ENCODE peak calls at places on chromosome 11, in four cellular contexts. L is A549, E is transverse colon, S is suprapubic skin. H is an unnamed sample.

GRCh38 chr11:18471995-18472394 is 16.3 kb downstream of the LDHAL6A start:
- DNase-seq in S (no peak), E (no peak), L (no peak), H (peak; percentile 8)

GRCh38 chr11:117620131-117620530 is 176.9 kb downstream of the DSCAML1 start:
- DNase-seq in S (no peak), L (no peak), E (no peak), H (no peak)

GRCh38 chr11:65506316-65506769 is 7.5 kb downstream of the MALAT1 start:
- DNase-seq in L (no peak), S (no peak), E (no peak), H (no peak)

GRCh38 chr11:85948884-85949283 is 93.7 kb downstream of the CCDC83 start:
- DNase-seq in S (no peak), E (no peak), L (no peak), H (no peak)

GRCh38 chr11:95788921-95789505 is 569 bp downstream of the FAM76B start:
- DNase-seq in E (peak; percentile 13), S (no peak), L (peak; percentile 31), H (peak; percentile 92)

GRCh38 chr11:65591939-65592814 is 3.4 kb downstream of the KCNK7 start:
- DNase-seq in L (no peak), E (peak; percentile 60), S (no peak), H (no peak)

GRCh38 chr11:1845571-1846452 is 7.0 kb downstream of the TNNI2 start:
- DNase-seq in L (no peak), E (no peak), S (no peak), H (no peak)

GRCh38 chr11:101555366-101555765 is 28.4 kb downstream of the TRPC6 start:
- DNase-seq in E (no peak), L (no peak), S (no peak), H (no peak)

GRCh38 chr11:59267738-59268475 is 55.2 kb upstream of the MPEG1 start:
- DNase-seq in L (no peak), S (no peak), E (no peak), H (no peak)

DNA sequence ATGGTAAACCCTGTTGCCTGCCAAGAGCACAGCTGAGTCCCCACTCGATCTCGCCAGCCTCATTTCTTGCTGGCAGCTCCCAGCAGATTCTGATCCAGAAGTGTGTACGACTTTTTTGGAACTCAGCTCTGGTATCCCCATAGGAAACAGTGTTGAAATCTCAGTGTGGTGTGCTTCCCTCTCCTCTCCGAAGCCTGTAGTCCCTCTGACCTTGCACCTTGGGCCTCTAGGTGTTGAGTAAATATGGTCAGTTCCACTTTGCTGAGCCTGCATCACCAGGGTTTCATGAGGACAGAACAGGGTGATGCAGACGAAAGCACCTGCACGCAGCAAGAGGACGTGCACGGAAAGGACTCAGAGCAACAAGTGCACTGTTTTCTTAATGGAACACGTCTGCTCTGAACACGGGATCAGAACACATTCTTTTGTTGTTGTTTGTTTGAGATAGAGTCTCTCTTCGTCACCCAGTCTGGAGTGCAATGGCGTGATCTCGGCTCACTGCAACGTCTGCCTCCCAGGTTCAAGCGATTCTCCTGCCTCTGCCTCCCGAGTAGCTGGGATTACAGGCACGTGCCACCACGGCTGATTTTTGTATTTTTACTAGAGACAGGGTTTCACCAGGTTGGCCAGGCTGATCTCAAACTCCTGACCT is 3.8 kb upstream of the CPT1A start:
- DNase-seq in S (no peak), L (no peak), E (no peak), H (no peak)
- TF ChIP-seq EP300 in S (no peak), L (no peak), E (no peak), H (no peak)

DNA sequence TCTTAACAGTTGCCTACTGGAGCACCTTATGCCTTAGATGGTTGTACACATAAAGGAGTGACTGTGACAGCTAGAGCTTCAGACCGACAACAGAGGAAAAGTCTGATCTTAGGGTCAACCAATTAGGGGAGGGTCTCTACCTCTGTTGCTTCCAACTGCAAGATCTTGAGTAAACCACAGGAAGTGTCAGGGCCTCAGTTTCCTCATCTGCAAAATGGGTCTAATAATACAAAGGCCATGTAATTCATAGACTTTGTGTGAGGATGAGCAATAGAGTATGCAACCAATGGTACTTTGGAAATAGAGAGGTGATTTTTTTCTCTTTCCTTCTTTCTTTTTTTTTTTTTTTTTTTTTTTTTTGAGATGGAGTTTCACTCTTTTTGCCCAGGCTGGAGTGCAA is 16.4 kb upstream of the ANO1 start:
- DNase-seq in L (no peak), E (no peak), S (peak; percentile 20), H (peak; percentile 53)
- H3K4me1 ChIP-seq in L (no peaks in the 10 kb centered on the region), E (no peaks in the 10 kb centered on the region), S (peaks cover 19% of the 10 kb centered on the region), H (no peaks in the 10 kb centered on the region)

DNA sequence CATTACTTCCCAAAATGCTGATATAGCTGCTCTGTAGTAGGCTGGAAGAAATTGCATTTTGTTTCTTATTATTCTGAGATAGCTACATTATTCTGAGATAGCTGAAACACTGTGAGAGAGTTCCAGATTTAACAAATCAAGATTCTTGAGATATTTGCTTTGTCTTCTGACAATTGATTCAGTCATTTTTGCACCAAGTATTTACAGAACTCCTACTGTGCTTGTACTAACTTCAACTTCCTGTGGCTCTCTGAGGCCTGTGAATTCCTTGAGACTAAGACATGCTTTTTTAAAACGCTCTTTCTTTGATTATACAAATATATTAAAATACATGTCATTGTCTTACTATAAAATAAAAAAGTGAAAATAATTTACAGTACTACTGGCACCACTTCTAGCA is 52.7 kb downstream of the USP47 start:
- DNase-seq in L (no peak), S (no peak), E (no peak), H (no peak)
- TF ChIP-seq EP300 in L (no peak), S (no peak), E (no peak), H (no peak)

GRCh38 chr11:61963016-61963281 is 4.5 kb downstream of the FTH1 start:
- DNase-seq in E (peak; percentile 24), S (no peak), L (no peak), H (no peak)

GRCh38 chr11:61967177-61967923 is at the start of gene FTH1:
- DNase-seq in S (peak; percentile 96), E (peak; percentile 96), L (peak; percentile 95), H (peak; percentile 97)

GRCh38 chr11:61963282-61964057 is 4.0 kb downstream of the FTH1 start:
- DNase-seq in L (peak; percentile 55), S (peak; percentile 74), E (peak; percentile 45), H (no peak)

GRCh38 chr11:61966673-61967176 is 709 bp downstream of the FTH1 start:
- DNase-seq in L (peak; percentile 51), E (no peak), S (peak; percentile 74), H (no peak)

DNA sequence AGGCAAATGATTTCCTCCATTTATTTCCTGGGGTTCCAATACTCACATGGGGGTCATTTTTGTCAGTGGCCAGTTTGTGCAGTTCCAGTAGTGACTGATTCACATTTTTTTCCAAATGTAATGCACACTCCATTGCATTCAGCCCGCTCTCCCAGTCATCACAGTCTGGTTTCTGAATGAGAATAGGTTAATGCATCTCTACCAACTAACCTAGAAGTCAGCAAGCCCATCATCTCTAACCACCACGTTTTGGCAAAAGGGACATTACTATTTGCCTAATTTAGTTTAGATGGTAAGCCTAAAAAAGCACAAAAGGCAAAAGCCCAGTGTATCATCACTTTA is 2.5 kb downstream of the FTH1 start:
- DNase-seq in S (no peak), E (no peak), L (no peak), H (no peak)
- H3K4me1 ChIP-seq in S (peaks cover 68% of the 10 kb centered on the region), E (peaks cover 55% of the 10 kb centered on the region), L (peaks cover 55% of the 10 kb centered on the region), H (peaks cover 75% of the 10 kb centered on the region)